ENCODE peak calls at places on chromosome 21, in five cellular contexts. One of them, this sample, is unnamed. For H3K36me3, the result is how much of the 10 kb centered on the place peaks cover.

GRCh38 chr21:45393833-45394638 is 10.9 kb upstream of the COL18A1 start:
- DNase-seq in aorta: peak
- DNase-seq in ascending aorta: peak
- DNase-seq in OCI-LY7: no peak
- DNase-seq in uterus: no peak
- DNase-seq in this sample: no peak

GRCh38 chr21:31218830-31219608 is 125.0 kb downstream of the TIAM1 start:
- DNase-seq in aorta: no peak
- DNase-seq in ascending aorta: peak
- DNase-seq in OCI-LY7: no peak
- DNase-seq in uterus: peak
- DNase-seq in this sample: peak

GRCh38 chr21:25375675-25376074 is 231.6 kb downstream of the MRPL39 start:
- DNase-seq in aorta: no peak
- DNase-seq in ascending aorta: no peak
- DNase-seq in OCI-LY7: no peak
- DNase-seq in uterus: no peak
- DNase-seq in this sample: no peak

GRCh38 chr21:34761758-34762330 is 93.0 kb downstream of the CLIC6 start:
- DNase-seq in aorta: no peak
- DNase-seq in ascending aorta: peak
- DNase-seq in OCI-LY7: no peak
- DNase-seq in uterus: no peak
- DNase-seq in this sample: no peak

GRCh38 chr21:29082416-29082815 is 9.0 kb upstream of the CCT8 start:
- DNase-seq in aorta: no peak
- DNase-seq in ascending aorta: no peak
- DNase-seq in OCI-LY7: no peak
- DNase-seq in uterus: no peak
- DNase-seq in this sample: peak

GRCh38 chr21:37878946-37879660 is 37.2 kb downstream of the KCNJ6 start:
- DNase-seq in aorta: no peak
- DNase-seq in ascending aorta: no peak
- DNase-seq in OCI-LY7: no peak
- DNase-seq in uterus: no peak
- DNase-seq in this sample: no peak

GRCh38 chr21:21074305-21074704 is 76.1 kb downstream of the NCAM2 start:
- DNase-seq in aorta: no peak
- DNase-seq in ascending aorta: no peak
- DNase-seq in OCI-LY7: no peak
- DNase-seq in uterus: no peak
- DNase-seq in this sample: no peak

GRCh38 chr21:45091540-45092322 is 17.4 kb downstream of the ADARB1 start:
- DNase-seq in aorta: no peak
- DNase-seq in ascending aorta: no peak
- DNase-seq in OCI-LY7: no peak
- DNase-seq in uterus: no peak
- DNase-seq in this sample: no peak

GRCh38 chr21:37704751-37705150 is 211.5 kb downstream of the KCNJ6 start:
- DNase-seq in aorta: no peak
- DNase-seq in ascending aorta: no peak
- DNase-seq in OCI-LY7: no peak
- DNase-seq in uterus: no peak
- DNase-seq in this sample: peak

GRCh38 chr21:39073063-39073462 is 110.2 kb downstream of the PSMG1 start:
- DNase-seq in aorta: peak
- DNase-seq in ascending aorta: peak
- DNase-seq in OCI-LY7: no peak
- DNase-seq in uterus: no peak
- DNase-seq in this sample: no peak

GRCh38 chr21:43997766-43998742 is 14.1 kb upstream of the TRAPPC10 start:
- DNase-seq in aorta: no peak
- DNase-seq in ascending aorta: no peak
- DNase-seq in OCI-LY7: no peak
- DNase-seq in uterus: no peak
- DNase-seq in this sample: no peak

GRCh38 chr21:25963186-25963585 is 207.4 kb downstream of the APP start:
- DNase-seq in aorta: no peak
- DNase-seq in ascending aorta: no peak
- DNase-seq in OCI-LY7: no peak
- DNase-seq in uterus: no peak
- DNase-seq in this sample: no peak

GRCh38 chr21:44932366-44933181 is 7.3 kb upstream of the SLX9 start:
- DNase-seq in aorta: peak
- DNase-seq in ascending aorta: no peak
- DNase-seq in OCI-LY7: peak
- DNase-seq in uterus: no peak
- DNase-seq in this sample: no peak

GRCh38 chr21:21230672-21231071 is 232.5 kb downstream of the NCAM2 start:
- DNase-seq in aorta: no peak
- DNase-seq in ascending aorta: no peak
- DNase-seq in OCI-LY7: no peak
- DNase-seq in uterus: no peak
- DNase-seq in this sample: no peak

DNA sequence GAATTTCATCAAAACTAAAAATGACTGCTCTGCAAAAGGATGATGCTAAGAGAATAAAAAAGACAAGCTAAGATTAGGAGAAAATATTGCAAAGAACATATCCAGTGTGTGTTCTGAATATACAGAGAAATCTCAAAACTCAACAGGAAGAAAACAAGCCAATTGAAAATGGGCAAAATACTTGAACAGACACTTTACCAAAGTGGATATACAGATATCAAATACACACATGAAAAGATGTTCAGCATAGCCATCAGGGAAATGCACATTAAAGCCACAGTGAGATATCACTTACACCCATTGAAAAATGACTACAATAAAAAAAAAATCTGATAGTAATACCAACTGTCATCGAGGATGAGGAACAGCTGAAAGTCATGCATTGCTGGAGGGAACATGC is 21.3 kb downstream of the PRMT2 start:
- DNase-seq in aorta: no peak
- DNase-seq in ascending aorta: no peak
- DNase-seq in OCI-LY7: no peak
- DNase-seq in uterus: no peak
- DNase-seq in this sample: no peak
- H3K36me3 ChIP-seq in aorta: under half
- H3K36me3 ChIP-seq in ascending aorta: half or more
- H3K36me3 ChIP-seq in OCI-LY7: under half
- H3K36me3 ChIP-seq in uterus: under half
- H3K36me3 ChIP-seq in this sample: under half

GRCh38 chr21:41501919-41502318 is 6.0 kb downstream of the TMPRSS2 start:
- DNase-seq in aorta: no peak
- DNase-seq in ascending aorta: no peak
- DNase-seq in OCI-LY7: no peak
- DNase-seq in uterus: no peak
- DNase-seq in this sample: no peak

GRCh38 chr21:41500931-41501381 is 7.0 kb downstream of the TMPRSS2 start:
- DNase-seq in aorta: no peak
- DNase-seq in ascending aorta: no peak
- DNase-seq in OCI-LY7: no peak
- DNase-seq in uterus: no peak
- DNase-seq in this sample: no peak

GRCh38 chr21:41506005-41506404 is 2.0 kb downstream of the TMPRSS2 start:
- DNase-seq in aorta: no peak
- DNase-seq in ascending aorta: no peak
- DNase-seq in OCI-LY7: no peak
- DNase-seq in uterus: no peak
- DNase-seq in this sample: no peak

GRCh38 chr21:41504030-41504429 is 3.9 kb downstream of the TMPRSS2 start:
- DNase-seq in aorta: no peak
- DNase-seq in ascending aorta: no peak
- DNase-seq in OCI-LY7: no peak
- DNase-seq in uterus: no peak
- DNase-seq in this sample: peak

GRCh38 chr21:41503331-41503730 is 4.6 kb downstream of the TMPRSS2 start:
- DNase-seq in aorta: no peak
- DNase-seq in ascending aorta: no peak
- DNase-seq in OCI-LY7: no peak
- DNase-seq in uterus: no peak
- DNase-seq in this sample: no peak
- H3K4me3 ChIP-seq in aorta: no peak
- H3K4me3 ChIP-seq in ascending aorta: no peak
- H3K4me3 ChIP-seq in OCI-LY7: no peak
- H3K4me3 ChIP-seq in uterus: no peak
- H3K4me3 ChIP-seq in this sample: no peak

DNA sequence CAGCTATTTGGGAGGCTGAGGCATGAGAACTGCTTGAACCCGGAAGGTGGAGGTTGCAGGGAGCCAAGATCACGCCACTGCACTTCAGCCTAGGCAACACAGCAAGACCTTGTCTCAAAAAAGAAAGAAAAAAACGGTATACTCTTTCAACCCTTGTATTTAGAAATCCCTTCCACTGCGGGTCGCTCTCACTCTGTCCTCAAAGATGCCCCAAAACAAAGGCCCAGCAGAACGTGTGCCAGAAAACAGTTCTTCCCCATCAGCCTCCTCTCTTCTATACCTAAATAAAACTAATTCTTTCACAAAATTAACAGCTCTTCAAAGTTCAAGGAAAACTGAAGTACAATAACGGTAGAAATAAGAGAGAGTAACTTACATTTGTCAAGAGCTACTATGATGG is 13.2 kb downstream of the SETD4 start:
- DNase-seq in aorta: no peak
- DNase-seq in ascending aorta: peak
- DNase-seq in OCI-LY7: no peak
- DNase-seq in uterus: no peak
- DNase-seq in this sample: no peak
- H3K36me3 ChIP-seq in aorta: under half
- H3K36me3 ChIP-seq in ascending aorta: half or more
- H3K36me3 ChIP-seq in OCI-LY7: half or more
- H3K36me3 ChIP-seq in uterus: under half
- H3K36me3 ChIP-seq in this sample: under half

GRCh38 chr21:14543983-14544382 is 2.1 kb downstream of the SAMSN1 start:
- DNase-seq in aorta: no peak
- DNase-seq in ascending aorta: no peak
- DNase-seq in OCI-LY7: no peak
- DNase-seq in uterus: no peak
- DNase-seq in this sample: no peak
- H3K4me3 ChIP-seq in aorta: no peak
- H3K4me3 ChIP-seq in ascending aorta: no peak
- H3K4me3 ChIP-seq in OCI-LY7: no peak
- H3K4me3 ChIP-seq in uterus: no peak
- H3K4me3 ChIP-seq in this sample: no peak